ENCODE peak calls at places on chromosomes 7 and 10, in ten cellular contexts. F is body of pancreas, T is Peyer's patch, J is K562, K is stomach, U is A549, E is H54, N is vagina, M is tibial nerve, G is spleen. W is an unnamed sample.

GRCh38 chr10:62543981-62544380 is 169.8 kb downstream of the ZNF365 start:
- DNase-seq in F (no peak), T (no peak), J (no peak), K (no peak), U (no peak), E (no peak), N (no peak), M (no peak), G (no peak), W (no peak)

GRCh38 chr7:98758157-98758556 is 111.7 kb downstream of the TMEM130 start:
- DNase-seq in F (no peak), T (no peak), J (no peak), K (no peak), U (no peak), E (no peak), N (no peak), M (no peak), G (no peak), W (no peak)

GRCh38 chr7:141200191-141201108 is 126.6 kb downstream of the TMEM178B start:
- DNase-seq in F (no peak), T (no peak), J (no peak), K (no peak), U (no peak), E (no peak), N (no peak), M (no peak), G (no peak), W (no peak)

GRCh38 chr10:101219946-101220451 is 9.3 kb downstream of the LBX1 start:
- DNase-seq in F (no peak), T (no peak), J (no peak), K (no peak), U (no peak), E (no peak), N (no peak), M (no peak), G (no peak), W (no peak)

GRCh38 chr10:71236286-71236685 is 23.9 kb downstream of the UNC5B start:
- DNase-seq in F (no peak), T (no peak), J (no peak), K (no peak), U (no peak), E (no peak), N (no peak), M (no peak), G (no peak), W (no peak)

GRCh38 chr10:18043148-18043547 is 91.4 kb downstream of the SLC39A12 start:
- DNase-seq in F (no peak), T (no peak), J (no peak), K (no peak), U (no peak), E (no peak), N (no peak), M (no peak), G (no peak), W (no peak)

GRCh38 chr7:3538051-3538450 is 237.0 kb downstream of the SDK1 start:
- DNase-seq in F (no peak), T (no peak), J (no peak), K (no peak), U (no peak), E (no peak), N (no peak), M (no peak), G (no peak), W (no peak)

GRCh38 chr10:14123066-14123465 is 207.7 kb downstream of the FRMD4A start:
- DNase-seq in F (no peak), T (no peak), J (no peak), K (no peak), U (no peak), E (no peak), N (no peak), M (no peak), G (no peak), W (no peak)

GRCh38 chr10:50417486-50417905 is 166.2 kb upstream of the ASAH2 start:
- DNase-seq in F (no peak), T (no peak), J (no peak), K (no peak), U (peak), E (no peak), N (no peak), M (no peak), G (no peak), W (no peak)

GRCh38 chr10:50419091-50419490 is 167.8 kb upstream of the ASAH2 start:
- DNase-seq in F (no peak), T (no peak), J (no peak), K (no peak), U (no peak), E (no peak), N (no peak), M (no peak), G (no peak), W (peak)

GRCh38 chr10:50419756-50420155 is 168.4 kb upstream of the ASAH2 start:
- DNase-seq in F (no peak), T (no peak), J (no peak), K (no peak), U (no peak), E (no peak), N (no peak), M (no peak), G (no peak), W (peak)

GRCh38 chr10:50416885-50417284 is 165.6 kb upstream of the ASAH2 start:
- DNase-seq in F (no peak), T (no peak), J (peak), K (no peak), U (no peak), E (no peak), N (no peak), M (no peak), G (no peak), W (no peak)

GRCh38 chr10:50417906-50418697 is 166.8 kb upstream of the ASAH2 start:
- DNase-seq in F (peak), T (no peak), J (peak), K (peak), U (peak), E (peak), N (no peak), M (peak), G (peak), W (peak)
- TF ChIP-seq POLR2A in F (peak), T (peak), J (peak), K (no peak), U (no peak), E (peak), N (no peak), M (peak), G (no peak), W (peak)

DNA sequence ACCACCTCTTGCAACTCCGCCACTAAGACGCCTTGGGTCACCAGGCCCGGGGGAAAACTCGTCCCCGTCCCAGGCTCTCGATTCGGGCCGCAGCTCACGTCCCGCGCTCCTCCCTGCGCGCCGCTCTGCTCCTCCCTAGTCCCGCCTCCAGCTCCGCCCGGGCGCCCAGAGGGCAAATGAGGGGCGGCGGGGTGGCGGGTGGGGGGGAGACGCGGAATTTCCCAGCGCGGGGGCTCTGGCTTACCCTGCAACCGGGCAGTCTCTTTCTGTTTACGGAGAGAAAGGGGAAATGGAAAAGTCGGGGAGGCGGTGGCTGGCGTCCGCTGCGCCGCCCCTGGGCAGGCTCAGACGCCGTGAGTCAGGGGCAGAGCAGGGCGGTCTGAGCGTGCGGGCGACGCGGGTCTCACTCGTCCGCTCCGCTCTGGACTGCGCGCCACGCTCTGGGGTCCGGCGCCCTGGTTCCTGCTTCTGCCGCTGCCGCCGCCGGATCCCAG is at the start of gene MAP3K8:
- DNase-seq in F (peak), T (peak), J (peak), K (peak), U (peak), E (peak), N (peak), M (peak), G (peak), W (peak)
- TF ChIP-seq POLR2A in F (peak), T (peak), J (no peak), K (peak), U (peak), E (peak), N (peak), M (peak), G (peak), W (peak)

GRCh38 chr7:108526768-108527017 is 758 bp upstream of the PNPLA8 start:
- DNase-seq in F (no peak), T (no peak), J (no peak), K (no peak), U (no peak), E (no peak), N (no peak), M (no peak), G (no peak), W (no peak)

GRCh38 chr7:108525327-108525984 is 479 bp downstream of the PNPLA8 start:
- DNase-seq in F (no peak), T (no peak), J (peak), K (no peak), U (peak), E (peak), N (no peak), M (no peak), G (no peak), W (peak)

GRCh38 chr7:108529341-108529740 is 3.4 kb upstream of the PNPLA8 start:
- DNase-seq in F (no peak), T (no peak), J (no peak), K (peak), U (no peak), E (no peak), N (no peak), M (no peak), G (no peak), W (no peak)

GRCh38 chr7:108528183-108528712 is 2.3 kb upstream of the PNPLA8 start:
- DNase-seq in F (no peak), T (no peak), J (no peak), K (no peak), U (no peak), E (no peak), N (no peak), M (no peak), G (no peak), W (no peak)

DNA sequence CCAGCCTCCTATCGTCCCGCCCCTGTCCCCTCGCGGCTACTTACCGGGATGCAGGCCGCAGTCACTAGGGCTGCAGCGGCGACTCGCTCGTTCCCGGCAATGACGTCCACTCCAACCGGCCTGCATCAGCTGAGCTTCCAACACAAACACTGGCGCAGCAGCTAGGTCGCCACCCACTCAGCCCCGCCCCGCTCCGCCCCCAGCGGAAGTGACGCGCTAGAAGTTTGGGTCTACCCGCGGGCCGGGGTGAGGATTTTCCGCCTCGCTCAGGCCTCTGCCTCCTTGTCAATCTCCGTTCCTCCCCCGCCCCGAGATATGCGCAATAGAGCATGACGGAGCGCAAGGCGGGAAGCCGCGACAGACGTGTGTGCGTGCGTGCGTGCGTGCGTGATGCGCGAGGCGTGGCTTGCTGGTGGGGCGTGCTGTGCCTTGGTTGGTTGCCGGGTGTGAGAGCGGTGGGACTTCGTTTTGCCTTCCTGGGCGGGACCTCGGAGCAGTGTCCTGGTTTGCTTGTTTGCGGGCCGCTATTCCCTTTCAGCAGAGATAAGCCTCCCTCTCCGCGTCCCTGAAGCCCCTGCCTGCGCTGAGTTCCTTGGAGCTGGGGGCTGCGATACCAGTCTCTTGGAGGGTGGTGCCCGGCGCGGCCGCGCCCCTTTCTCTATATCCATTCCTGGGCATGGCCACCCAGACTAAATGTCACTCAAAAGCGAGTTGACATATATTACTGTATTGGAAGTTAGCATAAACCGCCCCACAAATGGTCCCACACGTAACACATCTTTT is at the start of gene PNPLA8:
- DNase-seq in F (peak), T (peak), J (peak), K (peak), U (peak), E (peak), N (peak), M (peak), G (peak), W (peak)
- TF ChIP-seq POLR2A in F (peak), T (peak), J (peak), K (peak), U (peak), E (peak), N (peak), M (peak), G (peak), W (peak)

GRCh38 chr7:74525140-74525539 is 71.4 kb downstream of the GTF2IRD1 start:
- DNase-seq in F (no peak), T (no peak), J (no peak), K (no peak), U (no peak), E (no peak), N (no peak), M (no peak), G (no peak), W (no peak)

GRCh38 chr7:74523015-74523414 is 69.3 kb downstream of the GTF2IRD1 start:
- DNase-seq in F (no peak), T (no peak), J (no peak), K (no peak), U (no peak), E (no peak), N (no peak), M (no peak), G (no peak), W (no peak)

GRCh38 chr7:74526780-74527179 is 73.1 kb downstream of the GTF2IRD1 start:
- DNase-seq in F (no peak), T (no peak), J (no peak), K (no peak), U (no peak), E (no peak), N (no peak), M (no peak), G (no peak), W (no peak)

GRCh38 chr7:74525881-74526280 is 72.2 kb downstream of the GTF2IRD1 start:
- DNase-seq in F (peak), T (no peak), J (no peak), K (peak), U (no peak), E (no peak), N (no peak), M (no peak), G (no peak), W (no peak)

GRCh38 chr7:74527842-74528241 is 74.1 kb downstream of the GTF2IRD1 start:
- DNase-seq in F (peak), T (no peak), J (no peak), K (peak), U (no peak), E (no peak), N (no peak), M (no peak), G (no peak), W (no peak)
- TF ChIP-seq POLR2A in F (no peak), T (peak), J (no peak), K (no peak), U (no peak), E (no peak), N (no peak), M (no peak), G (no peak), W (no peak)

GRCh38 chr7:129435414-129435829 is 1.2 kb downstream of the STRIP2 start:
- DNase-seq in F (no peak), T (no peak), J (peak), K (no peak), U (no peak), E (no peak), N (no peak), M (no peak), G (no peak), W (peak)

GRCh38 chr7:129433823-129434171 is 435 bp upstream of the STRIP2 start:
- DNase-seq in F (no peak), T (no peak), J (no peak), K (no peak), U (peak), E (peak), N (no peak), M (no peak), G (no peak), W (no peak)

GRCh38 chr7:129436335-129436923 is 2.2 kb downstream of the STRIP2 start:
- DNase-seq in F (no peak), T (no peak), J (peak), K (no peak), U (no peak), E (no peak), N (no peak), M (no peak), G (no peak), W (peak)

GRCh38 chr7:129434846-129435318 is 650 bp downstream of the STRIP2 start:
- DNase-seq in F (peak), T (no peak), J (peak), K (no peak), U (no peak), E (no peak), N (no peak), M (no peak), G (peak), W (peak)

DNA sequence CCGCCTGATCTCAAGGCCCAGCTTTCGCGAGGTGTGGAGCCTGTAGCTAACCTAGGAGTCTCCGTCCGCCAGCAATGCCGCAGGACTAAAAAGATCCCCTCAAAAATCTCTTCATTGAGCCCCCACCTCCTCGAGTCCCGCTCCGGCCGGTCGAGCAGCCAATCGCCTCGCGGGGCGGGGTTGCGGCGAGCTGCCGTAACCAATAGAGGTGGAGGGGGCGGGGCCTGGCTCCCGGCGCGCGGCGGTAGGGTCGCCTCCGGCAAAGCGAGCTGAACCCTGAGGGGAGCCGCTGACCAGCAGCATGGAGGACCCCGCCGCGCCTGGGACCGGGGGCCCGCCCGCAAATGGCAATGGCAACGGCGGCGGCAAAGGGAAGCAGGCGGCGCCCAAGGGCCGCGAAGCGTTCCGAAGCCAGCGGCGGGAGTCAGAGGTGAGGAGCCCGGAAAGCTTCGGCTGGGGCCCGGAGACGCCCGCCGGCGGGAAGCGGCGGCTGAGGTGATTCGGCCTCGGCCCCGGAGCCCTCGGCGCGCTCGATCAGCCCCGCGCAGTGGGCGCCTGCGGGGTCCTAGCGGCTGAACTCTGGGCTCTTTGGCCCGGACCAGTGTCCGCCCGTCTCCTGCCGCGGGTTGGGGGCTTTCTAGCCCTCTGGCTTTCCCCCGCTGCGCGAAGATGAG is at the start of gene STRIP2:
- DNase-seq in F (peak), T (peak), J (peak), K (peak), U (peak), E (peak), N (peak), M (peak), G (peak), W (peak)
- TF ChIP-seq POLR2A in F (no peak), T (no peak), J (peak), K (no peak), U (peak), E (peak), N (no peak), M (no peak), G (no peak), W (peak)

GRCh38 chr7:143258830-143259229 is 4.4 kb upstream of the GSTK1 start:
- DNase-seq in F (no peak), T (no peak), J (peak), K (no peak), U (no peak), E (no peak), N (no peak), M (no peak), G (no peak), W (peak)

GRCh38 chr7:143265017-143265693 is 1.9 kb downstream of the GSTK1 start:
- DNase-seq in F (no peak), T (no peak), J (no peak), K (no peak), U (no peak), E (no peak), N (no peak), M (no peak), G (peak), W (no peak)

GRCh38 chr7:143259765-143260164 is 3.5 kb upstream of the GSTK1 start:
- DNase-seq in F (no peak), T (no peak), J (peak), K (no peak), U (peak), E (no peak), N (no peak), M (no peak), G (no peak), W (no peak)

GRCh38 chr7:143261901-143262300 is 1.3 kb upstream of the GSTK1 start:
- DNase-seq in F (no peak), T (no peak), J (peak), K (no peak), U (no peak), E (no peak), N (no peak), M (no peak), G (no peak), W (peak)

GRCh38 chr7:143263266-143264195 is at the start of gene GSTK1:
- DNase-seq in F (peak), T (peak), J (peak), K (peak), U (peak), E (peak), N (no peak), M (peak), G (peak), W (peak)
- TF ChIP-seq POLR2A in F (peak), T (peak), J (peak), K (peak), U (peak), E (peak), N (peak), M (peak), G (peak), W (peak)

GRCh38 chr7:36103837-36104561 is 49.1 kb upstream of the EEPD1 start:
- DNase-seq in F (no peak), T (no peak), J (no peak), K (no peak), U (no peak), E (no peak), N (no peak), M (no peak), G (no peak), W (no peak)
- TF ChIP-seq POLR2A in F (no peak), T (no peak), J (no peak), K (no peak), U (no peak), E (no peak), N (no peak), M (no peak), G (no peak), W (no peak)